ENCODE peak calls at places on chromosomes 7 and 10, in five cellular contexts. K, M, G, R and H are unnamed samples.

GRCh38 chr7:24715171-24715570 is 42.1 kb downstream of the GSDME start:
- DNase-seq in G (no peak), R (no peak), M (no peak), K (no peak), H (no peak)

GRCh38 chr10:60536529-60537114 is 146.9 kb upstream of the ANK3 start:
- DNase-seq in R (no peak), K (no peak), M (no peak), G (no peak), H (peak)

GRCh38 chr10:17464545-17464944 is 10.2 kb upstream of the ST8SIA6 start:
- DNase-seq in G (no peak), M (no peak), R (no peak), K (no peak), H (no peak)

GRCh38 chr10:118573512-118573911 is 21.9 kb downstream of the PRLHR start:
- DNase-seq in K (no peak), G (no peak), M (no peak), R (no peak), H (no peak)

GRCh38 chr7:29622335-29623265 is 59.0 kb downstream of the PRR15 start:
- DNase-seq in M (no peak), G (no peak), R (no peak), K (no peak), H (peak)

GRCh38 chr7:97466999-97467398 is 264.9 kb upstream of the TAC1 start:
- DNase-seq in G (no peak), K (no peak), M (no peak), R (no peak), H (no peak)

GRCh38 chr10:29598861-29599311 is 35.9 kb downstream of the SVIL start:
- DNase-seq in M (peak), R (no peak), K (no peak), G (no peak), H (no peak)

GRCh38 chr7:73904219-73905136 is 43.5 kb downstream of the TMEM270 start:
- DNase-seq in M (no peak), R (no peak), G (no peak), K (no peak), H (no peak)

GRCh38 chr10:122986340-122986739 is 6.1 kb downstream of the PSTK start:
- DNase-seq in K (no peak), M (no peak), G (no peak), R (no peak), H (no peak)

DNA sequence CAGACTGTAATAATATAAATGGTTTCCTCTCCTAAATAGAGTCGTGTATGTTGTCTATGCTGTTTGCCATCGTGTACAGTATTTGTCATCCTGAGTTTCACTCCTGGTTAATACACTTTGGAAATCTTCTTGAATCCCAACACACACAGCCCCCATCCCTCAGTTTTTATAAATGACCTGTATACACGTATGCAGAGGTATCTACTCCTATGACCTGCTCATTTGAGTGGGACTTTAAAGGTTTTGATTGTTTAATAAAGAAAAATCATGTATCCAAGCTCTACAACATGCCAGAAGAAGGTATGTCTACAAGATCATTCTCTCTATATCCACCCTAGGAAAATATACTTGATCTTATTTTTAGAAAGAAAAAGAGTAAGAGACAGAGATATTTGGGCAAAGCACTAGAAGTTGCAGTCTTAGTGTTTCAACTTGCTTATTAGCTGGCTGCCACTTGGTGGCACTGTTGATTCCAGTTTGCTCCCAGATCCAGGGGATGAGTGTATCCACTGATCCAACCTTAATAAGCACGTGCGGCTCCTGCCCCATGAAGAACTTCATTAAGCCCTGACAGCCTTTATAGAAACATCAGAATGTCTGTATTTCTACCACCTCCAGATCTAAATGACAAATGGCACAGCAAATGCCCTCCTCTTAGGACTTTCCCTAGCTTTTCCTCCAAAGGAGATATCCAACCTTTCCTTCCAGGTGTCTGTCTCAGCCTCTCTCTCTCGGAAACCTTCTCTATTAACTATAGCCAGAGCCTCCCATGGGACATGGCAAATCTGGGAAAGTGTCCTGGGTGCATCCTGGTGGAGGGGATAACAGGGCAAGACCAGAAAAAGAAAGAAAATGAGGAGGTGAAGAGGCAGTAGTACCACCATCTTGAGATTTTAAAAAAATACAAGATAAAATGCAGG is 181.6 kb upstream of the NEBL start:
- DNase-seq in M (peak), G (peak), K (no peak), R (peak), H (peak)
- TF ChIP-seq CTCF in M (peak), G (peak), K (peak), R (peak), H (peak)

GRCh38 chr10:114017873-114018272 is 25.8 kb upstream of the ADRB1 start:
- DNase-seq in R (no peak), G (no peak), M (no peak), K (no peak), H (no peak)

GRCh38 chr10:114019226-114019625 is 24.4 kb upstream of the ADRB1 start:
- DNase-seq in R (no peak), K (no peak), M (no peak), G (no peak), H (no peak)

GRCh38 chr10:114015708-114016107 is 28.0 kb upstream of the ADRB1 start:
- DNase-seq in K (no peak), G (no peak), R (no peak), M (no peak), H (no peak)

GRCh38 chr10:114021135-114021534 is 22.5 kb upstream of the ADRB1 start:
- DNase-seq in M (no peak), G (no peak), R (peak), K (no peak), H (no peak)

GRCh38 chr10:114017266-114017665 is 26.4 kb upstream of the ADRB1 start:
- DNase-seq in G (no peak), M (no peak), R (no peak), K (no peak), H (no peak)
- H3K27ac ChIP-seq in G (no peak), M (no peak), R (no peak), K (no peak), H (no peak)

DNA sequence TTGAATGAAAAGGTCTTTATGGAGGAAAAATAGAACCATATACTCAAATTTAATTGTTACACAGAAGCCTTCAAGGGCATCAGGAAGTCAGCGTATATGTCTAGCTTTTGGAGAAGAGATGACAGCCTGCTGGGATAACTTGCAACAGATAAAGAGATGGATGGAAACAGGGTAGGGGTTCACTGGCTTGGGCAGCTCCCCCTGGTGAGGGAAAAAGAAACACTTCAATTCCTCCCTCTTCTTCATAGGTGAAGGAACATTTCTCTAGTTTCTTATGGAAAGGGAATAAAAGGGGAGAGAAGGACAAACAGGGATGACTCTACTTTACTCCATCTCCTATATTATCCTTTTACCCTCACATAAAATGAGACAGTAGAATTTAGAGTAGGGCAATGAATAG is 635.7 kb downstream of the PHTF2 start:
- DNase-seq in K (no peak), M (no peak), G (no peak), R (no peak), H (no peak)
- TF ChIP-seq CTCF in K (no peak), M (no peak), G (no peak), R (peak), H (no peak)

DNA sequence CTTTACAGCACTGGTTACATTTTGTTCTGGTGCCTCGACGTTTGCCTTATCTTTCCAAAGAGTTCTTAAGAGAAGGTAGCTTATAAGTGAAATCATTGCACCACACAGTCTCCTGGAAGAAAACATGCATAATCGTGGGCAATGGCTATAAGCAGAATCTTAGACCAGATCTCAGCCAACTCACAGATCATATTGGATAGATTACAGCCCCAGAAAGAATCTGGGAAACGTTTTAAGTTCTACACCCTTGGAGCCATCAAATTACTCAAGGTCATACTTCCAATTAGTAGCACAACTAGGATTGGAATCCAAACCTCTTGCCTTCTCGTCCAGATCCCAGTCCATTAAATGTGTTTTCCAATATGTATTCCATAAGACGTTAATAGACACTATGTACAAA is 8.8 kb upstream of the PDCD4 start:
- DNase-seq in G (no peak), M (no peak), K (no peak), R (no peak), H (no peak)
- H3K27ac ChIP-seq in G (peak), M (no peak), K (peak), R (no peak), H (peak)